ENCODE peak calls at places on chromosomes 6 and 20, in four cellular contexts. One of them, this sample, is unnamed.

GRCh38 chr6:34362909-34363713 is 29.4 kb downstream of the NUDT3 start:
- DNase-seq in pancreas: no peak
- DNase-seq in adrenal gland: no peak
- DNase-seq in GM12878: peak
- DNase-seq in this sample: no peak

GRCh38 chr6:33430991-33431879 is 11.4 kb downstream of the SYNGAP1 start:
- DNase-seq in pancreas: no peak
- DNase-seq in adrenal gland: no peak
- DNase-seq in GM12878: no peak
- DNase-seq in this sample: peak

GRCh38 chr6:3361312-3362037 is 95.4 kb downstream of the SLC22A23 start:
- DNase-seq in pancreas: no peak
- DNase-seq in adrenal gland: no peak
- DNase-seq in GM12878: no peak
- DNase-seq in this sample: no peak

GRCh38 chr6:27312146-27312949 is at the start of gene POM121L2:
- DNase-seq in pancreas: peak
- DNase-seq in adrenal gland: peak
- DNase-seq in GM12878: no peak
- DNase-seq in this sample: peak

GRCh38 chr6:45997875-45998506 is 17.7 kb downstream of the CLIC5 start:
- DNase-seq in pancreas: no peak
- DNase-seq in adrenal gland: no peak
- DNase-seq in GM12878: no peak
- DNase-seq in this sample: peak

GRCh38 chr6:42547407-42548329 is 16.2 kb upstream of the UBR2 start:
- DNase-seq in pancreas: peak
- DNase-seq in adrenal gland: peak
- DNase-seq in GM12878: no peak
- DNase-seq in this sample: peak

GRCh38 chr6:87706187-87706966 is 4.3 kb upstream of the AKIRIN2 start:
- DNase-seq in pancreas: no peak
- DNase-seq in adrenal gland: no peak
- DNase-seq in GM12878: no peak
- DNase-seq in this sample: no peak

GRCh38 chr20:36317675-36318074 is 11.5 kb downstream of the DLGAP4 start:
- DNase-seq in pancreas: no peak
- DNase-seq in adrenal gland: no peak
- DNase-seq in GM12878: no peak
- DNase-seq in this sample: no peak

GRCh38 chr6:143803769-143804540 is 39.2 kb upstream of the LTV1 start:
- DNase-seq in pancreas: no peak
- DNase-seq in adrenal gland: no peak
- DNase-seq in GM12878: no peak
- DNase-seq in this sample: no peak

GRCh38 chr6:139482184-139482751 is 107.8 kb upstream of the CITED2 start:
- DNase-seq in pancreas: no peak
- DNase-seq in adrenal gland: no peak
- DNase-seq in GM12878: no peak
- DNase-seq in this sample: no peak

GRCh38 chr6:46674410-46674809 is 13.3 kb upstream of the TDRD6 start:
- DNase-seq in pancreas: no peak
- DNase-seq in adrenal gland: no peak
- DNase-seq in GM12878: no peak
- DNase-seq in this sample: no peak

GRCh38 chr20:33992145-33992922 is 1.4 kb upstream of the RALY start:
- DNase-seq in pancreas: peak
- DNase-seq in adrenal gland: no peak
- DNase-seq in GM12878: no peak
- DNase-seq in this sample: peak

GRCh38 chr20:36632487-36633284 is 13.3 kb downstream of the SLA2 start:
- DNase-seq in pancreas: no peak
- DNase-seq in adrenal gland: no peak
- DNase-seq in GM12878: no peak
- DNase-seq in this sample: no peak

GRCh38 chr20:17795449-17796095 is 95.8 kb downstream of the BANF2 start:
- DNase-seq in pancreas: no peak
- DNase-seq in adrenal gland: peak
- DNase-seq in GM12878: no peak
- DNase-seq in this sample: no peak

GRCh38 chr20:57458400-57459160 is 66.4 kb downstream of the CTCFL start:
- DNase-seq in pancreas: no peak
- DNase-seq in adrenal gland: peak
- DNase-seq in GM12878: no peak
- DNase-seq in this sample: peak

GRCh38 chr20:31516651-31517050 is 2.4 kb downstream of the HM13 start:
- DNase-seq in pancreas: no peak
- DNase-seq in adrenal gland: no peak
- DNase-seq in GM12878: no peak
- DNase-seq in this sample: no peak
- H3K4me3 ChIP-seq in pancreas: peak
- H3K4me3 ChIP-seq in adrenal gland: no peak
- H3K4me3 ChIP-seq in GM12878: peak
- H3K4me3 ChIP-seq in this sample: no peak

DNA sequence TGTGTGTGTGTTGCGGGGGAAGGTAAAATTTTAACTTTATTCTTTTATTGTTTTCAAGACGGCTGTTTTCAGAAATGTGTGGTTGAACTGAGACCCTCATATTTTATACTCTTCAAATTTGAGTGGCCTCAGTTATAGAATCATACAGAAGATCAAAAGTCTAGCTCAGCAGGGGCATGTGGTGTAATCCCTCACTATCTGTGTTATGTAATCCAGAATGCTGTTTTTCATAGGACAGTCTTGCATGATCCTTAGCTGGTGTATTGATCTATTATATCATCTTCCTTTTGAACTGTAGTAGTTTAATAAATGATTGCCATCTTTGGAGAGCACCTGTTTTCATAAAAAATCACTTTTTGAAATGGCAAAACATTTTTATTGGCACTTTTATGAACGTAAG is 1.4 kb downstream of the PLCB4 start:
- DNase-seq in pancreas: no peak
- DNase-seq in adrenal gland: no peak
- DNase-seq in GM12878: no peak
- DNase-seq in this sample: no peak
- H3K4me3 ChIP-seq in pancreas: no peak
- H3K4me3 ChIP-seq in adrenal gland: no peak
- H3K4me3 ChIP-seq in GM12878: no peak
- H3K4me3 ChIP-seq in this sample: no peak

DNA sequence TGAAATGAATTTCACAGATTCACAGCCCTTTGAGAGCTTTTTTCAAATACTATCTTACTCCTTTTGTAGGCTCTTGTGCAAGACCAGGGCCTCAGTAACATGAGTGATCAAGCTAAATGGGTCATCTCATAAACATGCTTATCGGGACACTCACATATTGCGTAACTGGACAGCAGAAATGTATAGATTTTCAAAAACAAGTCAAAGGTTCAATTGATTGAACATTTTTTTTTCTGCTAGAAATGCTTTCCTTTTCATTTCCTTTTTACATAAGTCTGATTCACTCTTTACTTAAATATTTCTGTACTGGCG is 8.7 kb upstream of the SALL4 start:
- DNase-seq in pancreas: no peak
- DNase-seq in adrenal gland: no peak
- DNase-seq in GM12878: no peak
- DNase-seq in this sample: no peak
- H3K4me3 ChIP-seq in pancreas: no peak
- H3K4me3 ChIP-seq in adrenal gland: no peak
- H3K4me3 ChIP-seq in GM12878: no peak
- H3K4me3 ChIP-seq in this sample: no peak

DNA sequence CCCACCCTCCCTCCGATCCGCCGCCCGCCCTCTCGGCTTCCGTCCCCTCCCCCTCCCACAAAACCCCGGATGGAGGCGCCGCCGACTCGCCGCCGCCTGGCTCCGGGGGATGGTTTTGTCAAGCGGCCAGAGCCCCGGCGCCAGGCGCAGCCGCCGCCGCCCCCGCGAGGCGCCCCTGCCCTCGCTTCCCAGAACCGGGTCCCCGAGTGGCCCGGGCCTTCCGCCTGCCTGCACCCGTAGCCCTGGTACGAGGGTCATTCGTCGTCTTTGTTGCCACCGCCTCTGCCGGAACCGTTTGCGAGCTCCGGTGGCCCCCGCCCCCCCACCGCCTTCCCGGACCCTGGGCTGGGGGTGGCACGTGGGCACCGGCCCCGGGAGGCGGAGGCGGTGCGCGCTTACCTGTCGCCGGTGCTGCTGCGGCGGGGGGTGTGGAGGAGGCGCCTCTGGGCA is 313 bp downstream of the ZBTB2 start:
- DNase-seq in pancreas: peak
- DNase-seq in adrenal gland: peak
- DNase-seq in GM12878: no peak
- DNase-seq in this sample: peak
- H3K4me3 ChIP-seq in pancreas: peak
- H3K4me3 ChIP-seq in adrenal gland: peak
- H3K4me3 ChIP-seq in GM12878: peak
- H3K4me3 ChIP-seq in this sample: peak

GRCh38 chr6:82687855-82688254 is 324.2 kb downstream of the TPBG start:
- DNase-seq in pancreas: peak
- DNase-seq in adrenal gland: no peak
- DNase-seq in GM12878: no peak
- DNase-seq in this sample: no peak

GRCh38 chr6:82690283-82690682 is 326.7 kb downstream of the TPBG start:
- DNase-seq in pancreas: no peak
- DNase-seq in adrenal gland: no peak
- DNase-seq in GM12878: no peak
- DNase-seq in this sample: no peak

GRCh38 chr6:82691997-82692396 is 328.4 kb downstream of the TPBG start:
- DNase-seq in pancreas: no peak
- DNase-seq in adrenal gland: no peak
- DNase-seq in GM12878: no peak
- DNase-seq in this sample: no peak

GRCh38 chr6:82681119-82681714 is 317.6 kb downstream of the TPBG start:
- DNase-seq in pancreas: no peak
- DNase-seq in adrenal gland: no peak
- DNase-seq in GM12878: no peak
- DNase-seq in this sample: no peak

GRCh38 chr6:82686719-82687118 is 323.1 kb downstream of the TPBG start:
- DNase-seq in pancreas: no peak
- DNase-seq in adrenal gland: no peak
- DNase-seq in GM12878: no peak
- DNase-seq in this sample: no peak
- H3K4me3 ChIP-seq in pancreas: no peak
- H3K4me3 ChIP-seq in adrenal gland: no peak
- H3K4me3 ChIP-seq in GM12878: no peak
- H3K4me3 ChIP-seq in this sample: no peak

DNA sequence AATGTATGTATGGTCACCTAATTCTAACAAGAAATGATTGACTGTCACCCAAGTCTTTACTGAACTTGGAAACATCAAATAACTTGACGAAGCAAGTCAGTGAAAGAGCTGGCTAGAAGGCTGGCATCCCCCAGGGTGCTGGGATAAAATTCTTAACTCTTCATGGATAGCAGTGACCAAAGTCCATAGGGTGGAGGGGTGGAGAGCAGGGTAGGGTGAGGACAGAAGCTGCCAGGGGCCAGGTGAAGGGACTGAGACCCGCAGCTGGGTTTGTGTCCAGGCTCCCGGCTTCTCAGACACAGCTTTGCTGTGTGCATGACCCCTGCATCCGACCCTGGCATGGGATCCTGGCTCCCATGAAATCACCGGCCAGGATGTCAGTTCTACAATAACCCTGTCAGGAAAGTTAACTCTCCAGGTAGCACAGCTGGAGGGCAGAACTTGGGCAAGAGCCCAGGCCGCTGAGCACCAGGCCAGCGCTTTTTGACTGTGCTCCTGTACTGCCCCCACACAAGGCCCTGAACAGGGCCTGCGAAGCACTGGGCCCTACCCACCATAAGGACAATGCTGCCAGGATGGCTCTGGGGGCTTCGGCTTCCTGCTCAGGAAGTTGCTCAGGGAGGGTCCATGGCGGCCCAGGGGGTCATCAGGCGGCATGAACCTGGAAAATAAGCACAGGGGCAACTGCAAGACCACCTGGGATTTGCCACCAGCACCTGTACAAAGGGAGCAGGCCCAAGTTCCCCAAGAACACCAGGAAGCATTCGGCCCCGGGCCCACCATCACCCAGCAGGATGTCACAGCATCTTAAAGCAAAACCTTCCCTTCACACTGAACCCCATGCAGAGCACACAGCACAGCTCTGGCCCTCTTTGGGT is 32.5 kb downstream of the ZC3H12D start:
- DNase-seq in pancreas: peak
- DNase-seq in adrenal gland: no peak
- DNase-seq in GM12878: no peak
- DNase-seq in this sample: peak
- H3K4me3 ChIP-seq in pancreas: no peak
- H3K4me3 ChIP-seq in adrenal gland: no peak
- H3K4me3 ChIP-seq in GM12878: no peak
- H3K4me3 ChIP-seq in this sample: no peak

DNA sequence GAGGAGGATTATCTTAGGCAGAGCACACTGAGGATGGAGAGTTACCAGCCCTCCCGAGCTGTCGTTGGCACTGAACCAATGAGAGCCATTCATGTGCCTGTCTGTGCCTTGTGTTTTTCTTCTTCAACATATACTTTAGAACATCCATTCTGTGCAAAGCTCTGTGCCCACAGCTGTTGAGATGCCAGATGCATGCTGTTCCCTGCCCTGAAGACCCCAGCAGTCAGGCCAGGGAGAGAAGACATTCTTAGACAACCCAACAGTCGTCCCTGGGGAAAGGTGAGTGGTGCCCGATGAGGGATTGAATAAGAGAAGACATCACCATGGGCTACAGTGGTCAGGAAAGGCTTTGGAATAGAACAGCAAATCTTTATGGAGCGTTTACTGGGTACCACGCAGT is 114.1 kb downstream of the NRN1 start:
- DNase-seq in pancreas: no peak
- DNase-seq in adrenal gland: no peak
- DNase-seq in GM12878: no peak
- DNase-seq in this sample: no peak
- H3K4me3 ChIP-seq in pancreas: peak
- H3K4me3 ChIP-seq in adrenal gland: no peak
- H3K4me3 ChIP-seq in GM12878: no peak
- H3K4me3 ChIP-seq in this sample: no peak

DNA sequence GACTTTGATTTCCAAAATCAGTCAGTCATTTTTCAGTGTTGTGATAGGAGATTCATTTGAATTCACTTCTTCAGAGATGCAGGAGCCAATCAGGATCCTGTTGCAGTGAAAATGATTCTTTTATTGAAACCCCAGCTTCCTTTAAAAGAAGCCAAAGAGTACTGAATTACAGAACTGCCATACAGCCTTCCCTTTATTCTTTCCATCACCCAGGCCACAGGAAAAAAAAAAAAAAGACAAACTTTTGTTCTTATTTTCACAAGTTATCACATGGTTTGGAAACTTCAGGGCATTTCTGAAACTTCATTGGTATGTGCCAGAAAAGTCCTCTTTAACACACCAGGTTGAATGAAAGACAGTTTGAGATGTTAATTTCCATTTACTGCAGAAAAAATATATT is 1.8 kb upstream of the CARMIL1 start:
- DNase-seq in pancreas: no peak
- DNase-seq in adrenal gland: no peak
- DNase-seq in GM12878: no peak
- DNase-seq in this sample: no peak
- H3K4me3 ChIP-seq in pancreas: no peak
- H3K4me3 ChIP-seq in adrenal gland: no peak
- H3K4me3 ChIP-seq in GM12878: no peak
- H3K4me3 ChIP-seq in this sample: no peak

This sample was measured in thyroid gland.